ENCODE peak calls at places on chromosomes 13 and 19, in eight cellular contexts. T is stimulated activated CD8-positive, alpha-beta memory T cell treated with anti-CD3 and anti-CD28 coated beads, Interleukin-4, amount 100 ng/mL, for 24 hours; U is tibial artery; S is ascending aorta; D is NCI-H2171 treated with DMSO at 0.1 percent for 48 hours; V is CD4-positive, alpha-beta T cell; A is astrocyte; Q is naive B cell. X is an unnamed sample.

GRCh38 chr13:98025480-98026025 is 72.1 kb downstream of the IPO5 start:
- DNase-seq in D (no peak), T (no peak), A (no peak), U (no peak), S (no peak), Q (no peak), V (no peak), X (no peak)

GRCh38 chr13:43270043-43270830 is 246.9 kb downstream of the DNAJC15 start:
- DNase-seq in T (no peak), V (no peak), D (no peak), A (peak), S (no peak), Q (no peak), U (no peak), X (no peak)

GRCh38 chr13:62357887-62358645 is 942.4 kb upstream of the PCDH20 start:
- DNase-seq in V (no peak), A (peak), Q (no peak), T (no peak), D (peak), U (no peak), S (no peak), X (no peak)

GRCh38 chr19:38304866-38305429 is 897 bp downstream of the C19orf33 start:
- DNase-seq in D (no peak), S (no peak), A (no peak), V (no peak), U (no peak), T (no peak), Q (no peak), X (no peak)

GRCh38 chr19:56603829-56604228 is 8.7 kb downstream of the ZNF71 start:
- DNase-seq in U (no peak), T (no peak), V (no peak), Q (no peak), S (no peak), D (no peak), A (peak), X (no peak)

GRCh38 chr13:49086711-49087110 is 111.0 kb downstream of the FNDC3A start:
- DNase-seq in T (no peak), Q (no peak), S (no peak), V (no peak), A (peak), U (no peak), D (no peak), X (no peak)

GRCh38 chr19:34926685-34927375 is at the start of gene ZNF30:
- DNase-seq in Q (peak), S (peak), T (peak), U (peak), A (peak), D (peak), V (peak), X (peak)

GRCh38 chr13:50911051-50911690 is 1.6 kb downstream of the RNASEH2B start:
- DNase-seq in D (peak), V (no peak), T (no peak), S (no peak), Q (no peak), A (no peak), U (no peak), X (no peak)

GRCh38 chr13:113152894-113153809 is 5.3 kb upstream of the PROZ start:
- DNase-seq in Q (peak), T (no peak), D (peak), A (peak), U (no peak), V (no peak), S (no peak), X (peak)

GRCh38 chr13:114143806-114144605 is 11.6 kb upstream of the RASA3 start:
- DNase-seq in S (no peak), A (no peak), T (no peak), Q (peak), D (no peak), V (no peak), U (peak), X (peak)

GRCh38 chr19:39937094-39937493 is 2.7 kb upstream of the FCGBP start:
- DNase-seq in U (no peak), V (no peak), S (no peak), A (no peak), D (no peak), T (peak), Q (peak), X (no peak)

GRCh38 chr13:19089315-19089714 is 92.3 kb downstream of the TUBA3C start:
- DNase-seq in T (no peak), A (no peak), V (no peak), Q (no peak), S (no peak), U (no peak), D (no peak), X (no peak)

GRCh38 chr19:49939721-49940481 is 10.6 kb upstream of the NUP62 start:
- DNase-seq in U (no peak), Q (no peak), A (no peak), V (no peak), T (no peak), S (no peak), D (no peak), X (no peak)

GRCh38 chr19:56116606-56117005 is 4.5 kb downstream of the ZNF787 start:
- DNase-seq in T (no peak), S (no peak), V (no peak), Q (no peak), D (peak), U (no peak), A (no peak), X (no peak)

GRCh38 chr19:16366056-16366432 is 41.4 kb downstream of the KLF2 start:
- DNase-seq in A (no peak), Q (peak), U (no peak), V (no peak), T (no peak), D (no peak), S (no peak), X (no peak)

GRCh38 chr13:67224148-67224846 is 5.8 kb downstream of the PCDH9 start:
- DNase-seq in D (peak), A (peak), Q (peak), V (no peak), S (no peak), U (peak), T (peak), X (no peak)

GRCh38 chr13:92537485-92537884 is 689.1 kb upstream of the GPC6 start:
- DNase-seq in Q (no peak), S (no peak), T (no peak), A (peak), V (no peak), D (no peak), U (no peak), X (no peak)

GRCh38 chr19:32542477-32543106 is 38.4 kb upstream of the PDCD5 start:
- DNase-seq in D (no peak), T (no peak), A (no peak), V (no peak), U (no peak), S (no peak), Q (no peak), X (no peak)

GRCh38 chr13:36848228-36848982 is 29.4 kb downstream of the RFXAP start:
- DNase-seq in Q (no peak), U (no peak), T (no peak), D (no peak), A (no peak), S (no peak), V (no peak), X (no peak)

GRCh38 chr13:98592353-98592740 is 15.4 kb upstream of the STK24 start:
- DNase-seq in U (no peak), T (no peak), D (no peak), Q (no peak), V (no peak), S (no peak), A (no peak), X (no peak)